ENCODE peak calls at places on chromosomes 16 and 17, in eight cellular contexts. H is cardiac muscle cell; S is CD8-positive, alpha-beta T cell; Z is lower lobe of right lung; K is neural progenitor cell; A is GM23248; L is IMR-90; D is OCI-LY7. N is an unnamed sample. For H3K4me1 and H3K9me3, the result is how much of the 10 kb centered on the place peaks cover.

GRCh38 chr17:41666336-41666680 is 22.4 kb upstream of the EIF1 start:
- DNase-seq in S (peak), A (peak), Z (no peak), L (peak), K (peak), H (no peak), D (peak), N (peak)

GRCh38 chr16:64012166-64012565 is 1109.7 kb downstream of the CDH11 start:
- DNase-seq in K (no peak), D (no peak), A (peak), Z (no peak), L (no peak), H (no peak), S (no peak), N (no peak)

GRCh38 chr17:42133461-42134041 is 10.9 kb downstream of the HSPB9 start:
- DNase-seq in L (no peak), A (peak), S (peak), Z (no peak), D (peak), H (peak), K (no peak), N (no peak)

GRCh38 chr17:57138030-57138911 is 53.2 kb downstream of the AKAP1 start:
- DNase-seq in S (no peak), K (no peak), A (no peak), H (no peak), D (no peak), L (no peak), Z (no peak), N (no peak)

GRCh38 chr16:3490911-3491629 is 4.2 kb downstream of the C16orf90 start:
- DNase-seq in D (peak), A (no peak), Z (peak), S (no peak), H (no peak), K (no peak), L (no peak), N (peak)

GRCh38 chr17:61284174-61284573 is 115.5 kb upstream of the TBX2 start:
- DNase-seq in L (peak), Z (no peak), K (no peak), S (no peak), D (no peak), H (no peak), A (peak), N (no peak)

GRCh38 chr16:86211265-86211664 is 299.1 kb upstream of the FOXF1 start:
- DNase-seq in K (no peak), S (no peak), Z (no peak), A (no peak), L (no peak), D (no peak), H (no peak), N (no peak)

GRCh38 chr17:70375813-70376448 is 206.6 kb downstream of the KCNJ2 start:
- DNase-seq in S (no peak), Z (no peak), L (no peak), D (no peak), H (no peak), K (no peak), A (no peak), N (no peak)

GRCh38 chr16:85514601-85515318 is 98.4 kb upstream of the GSE1 start:
- DNase-seq in Z (peak), K (peak), H (no peak), D (no peak), L (peak), S (no peak), A (peak), N (no peak)

GRCh38 chr17:81558941-81559806 is 7.0 kb upstream of the FAAP100 start:
- DNase-seq in Z (no peak), H (no peak), S (no peak), K (peak), A (no peak), D (no peak), L (no peak), N (no peak)

GRCh38 chr16:14628806-14629611 is 1.1 kb downstream of the PARN start:
- DNase-seq in L (no peak), K (no peak), H (no peak), D (peak), A (no peak), Z (no peak), S (no peak), N (no peak)

GRCh38 chr17:45962221-45962972 is 36.7 kb upstream of the STH start:
- DNase-seq in Z (no peak), H (no peak), K (no peak), A (no peak), S (no peak), D (no peak), L (no peak), N (no peak)

GRCh38 chr17:47847341-47848197 is 3.4 kb downstream of the SP6 start:
- DNase-seq in S (no peak), A (peak), L (no peak), D (no peak), Z (no peak), H (peak), K (peak), N (no peak)

GRCh38 chr17:67477687-67478086 is 100.6 kb downstream of the PITPNC1 start:
- DNase-seq in L (peak), S (no peak), A (peak), Z (no peak), K (no peak), H (no peak), D (no peak), N (no peak)

GRCh38 chr17:44653954-44654353 is 2.3 kb upstream of the MEIOC start:
- DNase-seq in H (no peak), Z (no peak), L (no peak), A (no peak), D (no peak), S (no peak), K (no peak), N (no peak)

GRCh38 chr16:48498761-48499600 is 111.0 kb downstream of the N4BP1 start:
- DNase-seq in S (no peak), A (peak), D (no peak), Z (no peak), K (no peak), L (peak), H (no peak), N (peak)

DNA sequence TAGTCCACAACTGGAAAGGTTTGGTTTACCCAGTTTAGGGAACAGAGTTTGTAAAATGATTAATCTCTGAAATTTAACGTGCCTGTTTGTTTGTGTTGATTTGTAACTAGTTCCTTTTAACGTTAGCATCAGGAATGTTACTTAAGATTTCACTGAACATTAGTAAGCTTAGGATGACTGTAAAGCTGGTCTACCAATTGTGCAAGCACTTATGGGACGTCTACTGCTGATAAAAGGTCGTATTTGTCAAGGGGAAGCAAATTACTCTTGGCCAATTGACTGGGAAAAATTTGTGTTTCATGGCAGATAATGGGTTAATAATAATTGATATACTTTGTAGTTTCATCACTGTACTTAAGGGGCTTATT is 11.8 kb downstream of the METTL9 start:
- DNase-seq in S (no peak), K (no peak), D (no peak), Z (no peak), H (no peak), L (peak), A (peak), N (no peak)
- H3K4me1 ChIP-seq in S (half or more), K (under half), D (under half), Z (half or more), H (under half), L (under half), A (half or more), N (under half)

DNA sequence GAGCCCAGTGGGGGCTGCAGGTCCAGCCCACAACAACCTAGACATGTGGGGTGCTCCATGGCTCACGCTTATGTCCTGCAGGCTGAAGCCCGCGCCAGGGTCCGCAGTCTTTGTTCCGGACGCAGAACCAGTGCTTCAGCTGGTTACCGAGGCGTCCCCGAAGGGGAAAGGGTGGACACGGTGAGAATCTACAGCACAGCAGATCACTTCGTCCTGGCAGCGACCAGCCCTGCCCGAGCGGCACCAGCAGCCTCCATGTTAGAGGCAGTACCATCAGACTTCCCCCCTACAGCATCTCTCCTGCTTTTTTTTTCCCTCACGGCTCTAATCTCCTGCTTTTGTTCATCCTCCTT is 1736.4 kb downstream of the TP53TG3F start:
- DNase-seq in D (no peak), S (no peak), A (no peak), H (no peak), L (no peak), K (no peak), Z (peak), N (peak)
- H3K9me3 ChIP-seq in D (under half), S (under half), A (under half), H (under half), L (under half), K (under half), Z (under half), N (half or more)

DNA sequence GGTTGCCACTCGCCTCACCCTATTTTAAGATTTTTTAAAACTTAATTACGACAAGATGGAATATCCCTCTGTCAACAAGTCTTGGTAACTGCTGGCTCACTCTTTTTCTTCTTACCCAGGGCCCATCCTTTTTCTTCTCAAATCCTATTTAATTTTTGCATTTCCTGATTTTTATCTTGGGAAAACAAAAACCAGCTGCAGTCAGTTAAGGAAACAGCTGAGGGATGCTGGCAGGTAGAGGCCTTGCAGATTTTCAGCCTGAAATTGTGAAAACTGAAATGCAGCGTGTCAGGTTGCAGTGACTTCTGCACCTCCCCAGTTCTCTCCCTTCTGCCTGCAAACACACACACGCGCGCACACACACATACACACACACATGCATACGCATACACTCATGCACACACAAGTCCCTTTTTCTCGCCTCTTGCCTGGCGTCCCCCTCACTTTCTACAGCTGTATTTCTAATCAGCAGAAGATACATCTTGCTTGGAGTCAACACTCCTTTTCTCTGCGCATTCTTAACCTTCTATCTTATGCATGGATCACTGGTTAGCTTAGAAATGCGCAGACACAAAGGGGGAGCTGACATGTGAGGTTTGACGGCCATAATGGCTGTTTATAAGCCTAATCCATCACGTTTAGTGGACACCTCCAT is 391.9 kb upstream of the SALL1 start:
- DNase-seq in H (no peak), D (no peak), A (no peak), S (no peak), K (peak), L (no peak), Z (no peak), N (no peak)
- H3K4me3 ChIP-seq in H (no peak), D (no peak), A (no peak), S (no peak), K (no peak), L (no peak), Z (no peak), N (no peak)

GRCh38 chr16:79431923-79432322 is 168.6 kb downstream of the MAF start:
- DNase-seq in K (no peak), S (no peak), L (no peak), D (no peak), H (no peak), A (no peak), Z (no peak), N (no peak)
- H3K4me1 ChIP-seq in K (under half), S (under half), L (under half), D (under half), H (under half), A (under half), Z (under half), N (under half)

GRCh38 chr16:78936060-78936459 is 664.5 kb downstream of the MAF start:
- DNase-seq in K (no peak), L (no peak), S (no peak), H (no peak), D (no peak), A (no peak), Z (no peak), N (no peak)

GRCh38 chr16:78930561-78930960 is 670.0 kb downstream of the MAF start:
- DNase-seq in D (no peak), K (no peak), Z (no peak), L (no peak), H (no peak), A (no peak), S (no peak), N (no peak)

GRCh38 chr16:78929798-78930197 is 670.7 kb downstream of the MAF start:
- DNase-seq in S (no peak), K (no peak), H (no peak), D (no peak), Z (no peak), A (no peak), L (no peak), N (no peak)

GRCh38 chr16:78931267-78932060 is 669.1 kb downstream of the MAF start:
- DNase-seq in L (no peak), Z (no peak), H (no peak), K (no peak), S (no peak), D (no peak), A (no peak), N (no peak)

DNA sequence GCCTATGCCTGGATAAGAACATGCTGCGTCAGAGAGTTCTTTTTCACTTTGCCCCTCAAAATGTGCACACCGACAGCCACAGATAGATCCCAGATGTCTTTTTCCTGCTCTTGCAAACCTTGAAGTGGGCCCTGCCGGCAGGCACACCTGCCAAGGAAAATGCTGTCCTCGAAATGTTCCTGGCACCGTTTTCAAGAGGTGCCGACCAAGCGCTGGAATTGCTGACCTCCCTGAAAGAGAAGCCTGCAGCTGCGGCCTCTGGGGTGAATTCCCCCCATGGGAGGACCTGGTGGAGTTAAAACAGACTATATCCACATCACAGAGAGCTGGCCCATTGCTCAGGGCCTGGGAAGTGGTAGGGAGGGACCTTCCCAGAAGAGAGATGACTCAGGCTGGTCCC is 668.1 kb downstream of the MAF start:
- DNase-seq in L (no peak), H (peak), K (no peak), D (no peak), A (no peak), Z (peak), S (no peak), N (no peak)
- H3K9me3 ChIP-seq in L (under half), H (under half), K (under half), D (under half), A (under half), Z (under half), S (under half), N (under half)

DNA sequence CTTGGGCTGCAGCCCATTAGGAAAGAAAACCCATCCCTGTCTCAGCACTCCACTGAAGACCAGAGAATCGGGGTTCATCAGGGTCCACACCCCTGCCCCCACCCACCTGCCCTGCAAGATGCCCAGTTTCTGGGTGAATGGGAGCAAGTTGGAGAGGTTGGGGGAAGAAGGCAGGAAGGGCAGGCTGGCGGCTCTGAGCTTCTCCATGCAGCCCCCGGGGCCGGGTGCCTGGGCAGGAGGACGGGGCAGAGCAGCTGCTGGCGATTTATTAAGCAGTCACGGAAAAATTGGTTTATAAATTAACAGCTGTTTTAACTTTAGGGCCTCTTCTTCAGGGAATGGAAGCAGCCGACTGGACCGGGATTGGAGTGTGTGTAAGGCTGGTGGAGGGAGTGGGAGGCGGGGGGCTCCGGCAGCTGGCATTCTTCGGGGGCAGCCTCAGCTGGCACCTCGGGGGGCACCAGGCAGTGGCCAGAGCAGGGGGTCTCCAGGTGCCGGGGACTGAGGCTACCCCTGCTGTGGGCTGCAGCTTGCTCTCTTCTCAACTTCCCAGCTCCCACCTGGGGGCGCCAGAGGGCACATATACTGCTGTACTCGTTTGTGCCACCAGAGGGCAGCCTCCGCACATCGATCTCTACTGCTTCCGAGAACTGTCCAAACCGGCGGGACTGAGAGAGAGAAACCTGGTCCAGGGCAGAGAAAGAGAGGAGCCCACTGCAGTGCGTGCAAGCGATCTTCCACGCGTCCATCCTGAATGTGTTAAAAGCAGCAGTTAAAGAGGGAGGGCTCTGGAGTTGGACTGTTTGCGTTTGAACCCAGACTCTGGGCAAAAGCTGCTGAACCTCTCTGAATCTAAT is 5.0 kb upstream of the PPP1R1B start:
- DNase-seq in L (peak), Z (peak), D (peak), A (peak), S (peak), H (peak), K (peak), N (peak)
- H3K4me3 ChIP-seq in L (no peak), Z (no peak), D (peak), A (peak), S (no peak), H (no peak), K (no peak), N (no peak)